ENCODE peak calls at places on chromosomes 1 and 21, in seven cellular contexts. B is GM13976; X is right atrium auricular region; S is AG10803; M is activated naive CD4-positive, alpha-beta T cell treated with anti-CD3 and anti-CD28 coated beads, Interleukin-2, amount 10 ng/mL, durations not matched to agents 7 days and 5 days; V is HFF-Myc; H is RCC 7860. E is an unnamed sample.

GRCh38 chr1:205301220-205301821 is 20.2 kb downstream of the NUAK2 start:
- DNase-seq in X (no peak), M (no peak), H (peak; percentile 97), B (no peak), V (peak; percentile 73), S (peak; percentile 97), E (no peak)

GRCh38 chr1:155093938-155094621 is 15.4 kb downstream of the EFNA3 start:
- DNase-seq in V (peak; percentile 38), M (no peak), S (peak; percentile 41), H (peak; percentile 21), B (no peak), X (no peak), E (no peak)

GRCh38 chr1:181746224-181746623 is 262.9 kb downstream of the CACNA1E start:
- DNase-seq in B (no peak), X (no peak), S (no peak), V (no peak), H (no peak), M (no peak), E (no peak)

GRCh38 chr21:46424621-46425020 is 34.1 kb upstream of the DIP2A start:
- DNase-seq in V (no peak), M (peak; percentile 58), B (no peak), X (no peak), S (no peak), H (no peak), E (no peak)

GRCh38 chr1:107609808-107610207 is 355.2 kb downstream of the VAV3 start:
- DNase-seq in S (no peak), M (no peak), X (no peak), B (no peak), V (no peak), H (peak; percentile 75), E (no peak)

GRCh38 chr1:2258996-2259395 is 30.9 kb downstream of the SKI start:
- DNase-seq in M (peak; percentile 65), X (no peak), S (no peak), V (no peak), H (no peak), B (no peak), E (peak; percentile 47)

GRCh38 chr1:24293392-24294227 is 25.5 kb upstream of the GRHL3 start:
- DNase-seq in S (no peak), H (no peak), V (no peak), M (no peak), B (no peak), X (no peak), E (no peak)

GRCh38 chr1:197199923-197200467 is 53.5 kb upstream of the ASPM start:
- DNase-seq in X (no peak), V (no peak), B (no peak), H (peak; percentile 32), S (peak; percentile 14), M (no peak), E (no peak)

GRCh38 chr1:184507604-184508289 is 120.9 kb downstream of the C1orf21 start:
- DNase-seq in S (peak; percentile 36), M (no peak), B (no peak), V (no peak), X (no peak), H (no peak), E (no peak)

GRCh38 chr1:236922190-236922589 is 82.1 kb downstream of the MT1HL1 start:
- DNase-seq in X (no peak), S (no peak), H (no peak), B (no peak), M (no peak), V (no peak), E (no peak)

GRCh38 chr1:153509729-153510354 is 25.9 kb downstream of the S100A6 start:
- DNase-seq in M (peak; percentile 80), B (peak; percentile 70), S (no peak), X (no peak), H (peak; percentile 25), V (no peak), E (peak; percentile 22)

GRCh38 chr1:26285366-26286063 is 5.6 kb downstream of the SH3BGRL3 start:
- DNase-seq in M (peak; percentile 65), X (no peak), B (peak; percentile 63), V (no peak), S (no peak), H (no peak), E (no peak)

GRCh38 chr1:995665-996633 is 3.9 kb downstream of the HES4 start:
- DNase-seq in V (no peak), S (no peak), B (no peak), H (no peak), X (no peak), M (no peak), E (no peak)

GRCh38 chr21:31731112-31731801 is 661 bp downstream of the SCAF4 start:
- DNase-seq in B (peak; percentile 71), H (no peak), X (no peak), M (peak; percentile 71), V (no peak), S (peak; percentile 34), E (peak; percentile 27)

GRCh38 chr1:238783633-238784032 is 602.7 kb upstream of the CHRM3 start:
- DNase-seq in M (no peak), H (no peak), V (no peak), B (no peak), X (no peak), S (no peak), E (no peak)

GRCh38 chr1:224497714-224498573 is 63.3 kb upstream of the WDR26 start:
- DNase-seq in H (peak; percentile 92), S (peak; percentile 83), M (peak; percentile 80), B (peak; percentile 82), V (no peak), X (peak; percentile 82), E (peak; percentile 3)

GRCh38 chr1:220484135-220484534 is 43.8 kb upstream of the MARK1 start:
- DNase-seq in X (no peak), H (no peak), S (no peak), M (no peak), B (no peak), V (no peak), E (no peak)

GRCh38 chr1:205317311-205317917 is 4.1 kb downstream of the NUAK2 start:
- DNase-seq in S (no peak), X (no peak), B (no peak), V (no peak), M (no peak), H (peak; percentile 71), E (no peak)

GRCh38 chr1:44803312-44804095 is 3.3 kb downstream of the PLK3 start:
- DNase-seq in H (no peak), X (no peak), B (no peak), V (no peak), S (no peak), M (no peak), E (no peak)

GRCh38 chr21:31222142-31222541 is 121.9 kb downstream of the TIAM1 start:
- DNase-seq in H (no peak), M (no peak), B (no peak), V (peak; percentile 1), S (peak; percentile 30), X (no peak), E (no peak)

GRCh38 chr1:15764269-15764764 is 5.7 kb downstream of the FBLIM1 start:
- DNase-seq in S (no peak), X (no peak), M (no peak), V (no peak), H (no peak), B (no peak), E (no peak)

GRCh38 chr1:10904396-10905358 is 107.8 kb upstream of the TARDBP start:
- DNase-seq in X (no peak), M (peak; percentile 55), S (no peak), V (no peak), H (no peak), B (no peak), E (no peak)

GRCh38 chr21:32257952-32258785 is 20.7 kb downstream of the MIS18A start:
- DNase-seq in H (peak; percentile 52), S (peak; percentile 84), M (peak; percentile 53), X (peak; percentile 75), B (peak; percentile 77), V (peak; percentile 70), E (no peak)

GRCh38 chr1:171983584-171983983 is 142.3 kb downstream of the DNM3 start:
- DNase-seq in M (no peak), V (no peak), S (peak; percentile 57), X (no peak), H (peak; percentile 9), B (no peak), E (no peak)

GRCh38 chr1:206461602-206462455 is 8.4 kb upstream of the IKBKE start:
- DNase-seq in X (peak; percentile 87), S (peak; percentile 72), H (peak; percentile 60), V (no peak), M (peak; percentile 87), B (peak; percentile 83), E (peak; percentile 37)

GRCh38 chr1:19597463-19598309 is 46.4 kb upstream of the NBL1 start:
- DNase-seq in M (no peak), B (no peak), X (no peak), H (peak; percentile 22), S (peak; percentile 29), V (no peak), E (no peak)

GRCh38 chr1:11951901-11952300 is 17.4 kb downstream of the PLOD1 start:
- DNase-seq in V (no peak), H (no peak), X (no peak), S (no peak), M (no peak), B (no peak), E (no peak)

GRCh38 chr1:54273092-54273836 is 73.3 kb downstream of the MRPL37 start:
- DNase-seq in B (no peak), M (no peak), S (peak; percentile 93), X (peak; percentile 82), V (peak; percentile 82), H (peak; percentile 90), E (no peak)

GRCh38 chr1:13892671-13893325 is 192.8 kb downstream of the PRDM2 start:
- DNase-seq in X (no peak), H (no peak), B (peak; percentile 28), M (no peak), S (no peak), V (no peak), E (no peak)

GRCh38 chr1:7207875-7208646 is 422.8 kb downstream of the CAMTA1 start:
- DNase-seq in S (peak; percentile 54), H (peak; percentile 33), M (peak; percentile 50), B (peak; percentile 66), X (no peak), V (peak; percentile 41), E (no peak)

GRCh38 chr1:116570358-116571214 is at the start of gene CD58:
- DNase-seq in X (peak; percentile 93), H (peak; percentile 77), S (peak; percentile 77), B (peak; percentile 92), M (peak; percentile 87), V (peak; percentile 35), E (peak; percentile 61)

GRCh38 chr1:182163821-182164223 is 102.3 kb upstream of the ZNF648 start:
- DNase-seq in B (no peak), S (peak; percentile 83), H (no peak), V (no peak), M (no peak), X (peak; percentile 72), E (no peak)

E was measured in T-helper 22 cell.